ENCODE peak calls at places on chromosomes 1 and 21, in four cellular contexts. G, H, D and K are unnamed samples.

GRCh38 chr1:10508511-10508951 is 33.8 kb downstream of the PEX14 start:
- DNase-seq in G (peak; percentile 57), H (peak; percentile 69), D (peak; percentile 64), K (peak; percentile 93)

GRCh38 chr1:115727706-115728249 is 40.7 kb downstream of the CASQ2 start:
- DNase-seq in G (peak; percentile 75), H (no peak), D (no peak), K (peak; percentile 48)

GRCh38 chr1:186099362-186100064 is 275.5 kb downstream of the TPR start:
- DNase-seq in G (no peak), H (no peak), D (no peak), K (no peak)

GRCh38 chr1:212774584-212774983 is 17.0 kb downstream of the NSL1 start:
- DNase-seq in G (peak; percentile 55), H (no peak), D (no peak), K (no peak)

GRCh38 chr1:218371927-218372672 is 27.0 kb downstream of the TGFB2 start:
- DNase-seq in G (peak; percentile 59), H (no peak), D (no peak), K (no peak)

GRCh38 chr1:218817747-218818146 is 355.9 kb upstream of the LYPLAL1 start:
- DNase-seq in G (peak; percentile 5), H (no peak), D (no peak), K (no peak)

GRCh38 chr1:211198880-211199279 is 60.3 kb upstream of the RCOR3 start:
- DNase-seq in G (no peak), H (no peak), D (no peak), K (no peak)

GRCh38 chr1:84869750-84870149 is 23.3 kb downstream of the LPAR3 start:
- DNase-seq in G (peak; percentile 39), H (no peak), D (no peak), K (no peak)

GRCh38 chr21:41361786-41362604 is at the start of gene MX2:
- DNase-seq in G (peak; percentile 81), H (no peak), D (no peak), K (no peak)

GRCh38 chr1:56820755-56821461 is 1.7 kb upstream of the FYB2 start:
- DNase-seq in G (peak; percentile 79), H (peak; percentile 89), D (peak; percentile 99), K (peak; percentile 92)

GRCh38 chr1:119298687-119299086 is 69.9 kb upstream of the HAO2 start:
- DNase-seq in G (peak; percentile 4), H (no peak), D (no peak), K (no peak)

GRCh38 chr1:111769517-111770146 is 13.9 kb downstream of the DDX20 start:
- DNase-seq in G (peak; percentile 78), H (no peak), D (no peak), K (peak; percentile 45)

GRCh38 chr21:42156690-42157605 is 62.0 kb upstream of the ABCG1 start:
- DNase-seq in G (no peak), H (no peak), D (no peak), K (no peak)

GRCh38 chr1:154324669-154325582 is at the start of gene ATP8B2:
- DNase-seq in G (peak; percentile 65), H (peak; percentile 90), D (peak; percentile 93), K (peak; percentile 91)

GRCh38 chr21:37219766-37220432 is 47.2 kb downstream of the VPS26C start:
- DNase-seq in G (no peak), H (no peak), D (no peak), K (no peak)

GRCh38 chr1:1763657-1764621 is 14.3 kb downstream of the NADK start:
- DNase-seq in G (no peak), H (no peak), D (no peak), K (no peak)

GRCh38 chr1:43505077-43505780 is 25.5 kb upstream of the PTPRF start:
- DNase-seq in G (no peak), H (no peak), D (peak; percentile 36), K (no peak)

GRCh38 chr1:69263982-69264381 is 303.7 kb upstream of the LRRC7 start:
- DNase-seq in G (no peak), H (no peak), D (no peak), K (no peak)

GRCh38 chr1:36176151-36176949 is 20.4 kb downstream of the MAP7D1 start:
- DNase-seq in G (no peak), H (peak; percentile 80), D (peak; percentile 92), K (peak; percentile 77)

DNA sequence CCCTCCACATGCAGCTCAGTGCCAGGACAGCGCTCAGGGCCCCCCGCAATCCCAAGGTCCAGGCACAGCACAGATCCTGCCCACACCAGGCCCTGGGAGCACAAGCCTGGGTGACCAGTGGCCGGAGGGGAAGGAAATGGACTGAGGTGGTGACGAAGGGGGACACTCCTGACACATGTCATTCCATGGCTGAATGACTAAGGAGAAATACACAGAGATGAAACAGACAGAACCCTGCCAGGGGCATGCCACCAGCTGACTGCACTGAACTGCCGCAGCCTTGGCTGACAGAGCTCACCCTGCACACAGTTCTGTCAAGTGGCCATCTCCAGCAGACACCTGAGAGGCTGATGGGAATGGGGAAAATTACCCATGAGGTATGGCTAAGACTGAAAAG is 56.1 kb downstream of the HSF2BP start:
- DNase-seq in G (no peak), H (no peak), D (no peak), K (no peak)
- H2BK120ac ChIP-seq in G (peak overlapping the region; percentile 85), H (no peak overlapping the region), D (no peak overlapping the region), K (no peak overlapping the region)

GRCh38 chr1:33424205-33424604 is 6.7 kb downstream of the PHC2 start:
- DNase-seq in G (peak; percentile 57), H (no peak), D (no peak), K (peak; percentile 56)

GRCh38 chr1:33426906-33427305 is 4.0 kb downstream of the PHC2 start:
- DNase-seq in G (no peak), H (no peak), D (no peak), K (no peak)

GRCh38 chr1:33428661-33429060 is 2.2 kb downstream of the PHC2 start:
- DNase-seq in G (no peak), H (no peak), D (no peak), K (no peak)

GRCh38 chr1:33424610-33425009 is 6.3 kb downstream of the PHC2 start:
- DNase-seq in G (peak; percentile 31), H (no peak), D (no peak), K (peak; percentile 22)

DNA sequence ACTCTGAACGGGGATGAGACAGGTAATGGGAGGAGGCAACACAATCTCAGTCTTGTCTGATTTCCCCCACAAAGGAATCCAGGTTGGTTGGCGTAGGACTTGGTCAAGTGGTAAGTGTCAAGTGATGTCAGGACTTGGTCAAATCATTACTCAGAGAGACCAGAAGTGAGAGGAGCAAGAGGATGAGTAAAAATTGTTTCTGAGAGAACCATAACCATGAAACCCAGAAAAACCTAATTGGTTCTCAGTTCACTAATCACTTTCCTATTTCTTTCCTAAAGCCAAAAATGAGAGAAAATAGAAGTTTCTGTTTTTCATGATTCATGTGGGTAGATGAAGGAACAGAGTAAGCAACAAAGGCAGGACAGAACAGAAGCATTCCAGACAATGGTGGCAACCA is 5.0 kb downstream of the PHC2 start:
- DNase-seq in G (no peak), H (no peak), D (no peak), K (no peak)
- H3K56ac ChIP-seq in G (no peak overlapping the region), H (no peak overlapping the region), D (no peak overlapping the region), K (no peak overlapping the region)

GRCh38 chr1:157155658-157156057 is 17.5 kb upstream of the ETV3 start:
- DNase-seq in G (no peak), H (peak; percentile 79), D (no peak), K (peak; percentile 88)
- H2BK120ac ChIP-seq in G (no peak overlapping the region), H (no peak overlapping the region), D (no peak overlapping the region), K (peak overlapping the region; percentile 92)

GRCh38 chr1:170668301-170668789 is 4.4 kb downstream of the PRRX1 start:
- DNase-seq in G (no peak), H (peak; percentile 49), D (peak; percentile 60), K (peak; percentile 37)

GRCh38 chr1:170671629-170671963 is 7.7 kb downstream of the PRRX1 start:
- DNase-seq in G (no peak), H (no peak), D (no peak), K (no peak)

GRCh38 chr1:170669586-170670332 is 5.8 kb downstream of the PRRX1 start:
- DNase-seq in G (no peak), H (peak; percentile 39), D (no peak), K (peak; percentile 7)

GRCh38 chr1:170669036-170669435 is 5.1 kb downstream of the PRRX1 start:
- DNase-seq in G (no peak), H (no peak), D (peak; percentile 50), K (peak; percentile 8)

DNA sequence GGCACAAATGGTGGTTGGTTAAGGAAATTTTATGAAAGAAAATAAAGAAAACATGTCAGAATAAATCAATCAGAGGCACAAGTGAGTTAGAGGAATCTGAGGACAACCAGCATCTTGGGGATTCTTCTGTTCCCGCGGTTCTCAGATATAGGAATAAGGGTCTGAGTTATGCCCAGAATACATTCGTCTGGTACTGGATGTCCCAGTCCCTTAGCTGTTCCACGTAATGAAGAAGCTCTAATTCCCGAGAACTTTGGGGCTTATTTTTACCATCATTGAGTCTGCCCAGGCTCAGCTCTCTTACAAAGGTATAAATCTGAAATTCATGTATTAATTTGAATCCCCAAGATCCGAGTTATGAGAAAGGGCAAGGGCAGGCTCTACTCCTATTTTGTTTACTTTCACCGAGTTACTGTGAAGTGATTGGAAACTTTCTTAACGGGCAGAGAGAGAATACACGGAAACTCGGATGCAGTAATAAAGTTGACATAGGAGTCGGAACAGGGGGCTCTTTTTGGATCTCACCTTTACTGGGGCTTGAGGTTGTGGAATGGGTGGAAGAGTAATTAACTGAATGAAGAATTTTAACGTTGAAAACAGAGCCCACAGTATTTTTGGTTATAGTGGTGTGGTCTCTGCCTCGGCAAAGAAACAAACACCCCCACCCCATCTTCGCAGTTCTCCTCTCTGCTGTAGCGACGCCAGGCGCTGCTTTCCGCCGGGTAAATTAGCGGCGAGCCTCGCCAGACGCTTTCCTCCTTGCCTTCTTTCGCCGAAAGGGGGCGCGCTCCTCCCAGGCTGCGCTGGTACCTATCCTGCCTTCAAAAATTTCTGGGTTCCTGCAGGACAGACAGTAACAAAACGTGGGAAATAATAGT is 7.1 kb downstream of the PRRX1 start:
- DNase-seq in G (peak; percentile 37), H (peak; percentile 77), D (peak; percentile 96), K (peak; percentile 68)
- H3K56ac ChIP-seq in G (peak overlapping the region; percentile 41), H (no peak overlapping the region), D (no peak overlapping the region), K (no peak overlapping the region)

GRCh38 chr1:17575786-17576584 is 36.5 kb downstream of the ARHGEF10L start:
- DNase-seq in G (no peak), H (no peak), D (no peak), K (no peak)
- H2BK120ac ChIP-seq in G (no peak overlapping the region), H (no peak overlapping the region), D (no peak overlapping the region), K (no peak overlapping the region)

GRCh38 chr21:46301759-46302158 is 15.6 kb downstream of the YBEY start:
- DNase-seq in G (no peak), H (no peak), D (no peak), K (no peak)
- H3K56ac ChIP-seq in G (no peak overlapping the region), H (no peak overlapping the region), D (no peak overlapping the region), K (no peak overlapping the region)

DNA sequence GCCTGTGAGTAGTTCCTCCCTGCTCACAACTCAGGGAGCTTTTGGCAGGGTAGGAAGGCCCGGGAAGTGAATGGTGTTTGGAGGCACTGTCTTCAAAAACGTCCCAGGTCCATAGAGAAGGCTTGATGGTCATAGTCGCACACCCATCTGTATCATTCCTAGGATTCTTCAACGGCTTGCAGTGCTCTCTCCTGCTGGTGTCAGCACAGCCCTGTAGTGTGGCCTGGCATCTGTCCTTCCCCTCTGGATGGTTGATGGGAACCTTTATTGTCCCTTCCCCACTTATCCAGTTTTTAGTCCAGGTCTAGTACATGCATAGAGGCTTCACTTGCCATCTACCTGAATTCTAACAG is 142.8 kb upstream of the HOOK1 start:
- DNase-seq in G (no peak), H (peak; percentile 36), D (no peak), K (no peak)
- H2BK120ac ChIP-seq in G (no peak overlapping the region), H (no peak overlapping the region), D (peak overlapping the region; percentile 16), K (no peak overlapping the region)